ENCODE peak calls at places on chromosomes 12 and 14, in four cellular contexts. F, S, C and G are unnamed samples.

GRCh38 chr12:8637666-8638065 is 25.0 kb downstream of the MFAP5 start:
- DNase-seq in C (no peak), S (no peak), F (no peak), G (no peak)

GRCh38 chr12:89664441-89664840 is 44.2 kb downstream of the ATP2B1 start:
- DNase-seq in S (no peak), C (no peak), F (no peak), G (no peak)

GRCh38 chr14:67517083-67517482 is 16.0 kb upstream of the PLEKHH1 start:
- DNase-seq in C (no peak), F (no peak), S (no peak), G (no peak)

GRCh38 chr14:52871606-52872005 is 79.2 kb downstream of the FERMT2 start:
- DNase-seq in C (peak), S (no peak), F (no peak), G (no peak)

GRCh38 chr14:49942090-49942489 is 49.2 kb downstream of the ARF6 start:
- DNase-seq in S (no peak), C (no peak), F (no peak), G (no peak)

GRCh38 chr12:51972424-51972812 is 20.9 kb downstream of the ACVR1B start:
- DNase-seq in S (no peak), C (no peak), F (no peak), G (no peak)

GRCh38 chr12:85155791-85156190 is 119.6 kb downstream of the LRRIQ1 start:
- DNase-seq in S (no peak), F (no peak), C (peak), G (no peak)

GRCh38 chr12:121439715-121440114 is 39.8 kb downstream of the RNF34 start:
- DNase-seq in C (peak), F (no peak), S (no peak), G (no peak)

GRCh38 chr12:71999795-72000194 is 61.1 kb downstream of the TPH2 start:
- DNase-seq in S (no peak), F (no peak), C (no peak), G (no peak)

GRCh38 chr12:19689801-19690472 is 250.6 kb downstream of the AEBP2 start:
- DNase-seq in F (no peak), S (no peak), C (no peak), G (no peak)

GRCh38 chr12:15230137-15230536 is 8.9 kb upstream of the RERG start:
- DNase-seq in C (no peak), F (no peak), S (no peak), G (no peak)

GRCh38 chr12:110635055-110635454 is 21.1 kb downstream of the TCTN1 start:
- DNase-seq in F (no peak), S (no peak), C (no peak), G (no peak)

GRCh38 chr12:2058837-2059236 is 6.0 kb downstream of the CACNA1C start:
- DNase-seq in C (no peak), S (no peak), F (no peak), G (no peak)

GRCh38 chr14:50600849-50601248 is 40.9 kb downstream of the ATL1 start:
- DNase-seq in S (no peak), C (no peak), F (no peak), G (no peak)

GRCh38 chr14:80536456-80536855 is 325.2 kb upstream of the DIO2 start:
- DNase-seq in S (no peak), F (no peak), C (no peak), G (no peak)

GRCh38 chr12:122669397-122670070 is 33.6 kb downstream of the HCAR2 start:
- DNase-seq in F (no peak), C (no peak), S (no peak), G (peak)

GRCh38 chr14:89621009-89621421 is 204.0 kb upstream of the FOXN3 start:
- DNase-seq in C (no peak), F (no peak), S (no peak), G (no peak)

GRCh38 chr12:123829561-123829960 is 67.5 kb downstream of the DNAH10 start:
- DNase-seq in C (no peak), F (no peak), S (no peak), G (no peak)

GRCh38 chr12:88633312-88633711 is 53.0 kb upstream of the KITLG start:
- DNase-seq in F (no peak), S (no peak), C (no peak), G (no peak)

GRCh38 chr12:46832084-46832704 is 6.4 kb upstream of the SLC38A4 start:
- DNase-seq in F (no peak), C (no peak), S (no peak), G (no peak)

GRCh38 chr14:91892918-91893527 is 25.7 kb upstream of the TC2N start:
- DNase-seq in F (no peak), S (peak), C (peak), G (peak)

GRCh38 chr12:67681145-67681778 is 32.7 kb downstream of the DYRK2 start:
- DNase-seq in C (no peak), F (no peak), S (no peak), G (no peak)

GRCh38 chr14:25150401-25150800 is 100.5 kb upstream of the STXBP6 start:
- DNase-seq in F (no peak), C (no peak), S (no peak), G (no peak)

GRCh38 chr14:94775082-94775874 is 5.4 kb upstream of the GSC start:
- DNase-seq in C (no peak), F (no peak), S (no peak), G (no peak)

GRCh38 chr14:91796622-91797347 is 64.9 kb upstream of the CATSPERB start:
- DNase-seq in S (no peak), F (no peak), C (no peak), G (no peak)

GRCh38 chr14:103594265-103594664 is 31.5 kb downstream of the COA8 start:
- DNase-seq in F (no peak), C (no peak), S (no peak), G (no peak)

GRCh38 chr12:130053641-130054040 is 108.6 kb upstream of the FZD10 start:
- DNase-seq in C (no peak), S (no peak), F (no peak), G (peak)

GRCh38 chr12:51972849-51973273 is 21.4 kb downstream of the ACVR1B start:
- DNase-seq in F (no peak), S (peak), C (no peak), G (no peak)

GRCh38 chr14:88342980-88343379 is 19.9 kb upstream of the KCNK10 start:
- DNase-seq in F (no peak), S (no peak), C (no peak), G (no peak)

GRCh38 chr12:48045965-48046364 is 41.7 kb upstream of the COL2A1 start:
- DNase-seq in C (no peak), F (no peak), S (no peak), G (no peak)

DNA sequence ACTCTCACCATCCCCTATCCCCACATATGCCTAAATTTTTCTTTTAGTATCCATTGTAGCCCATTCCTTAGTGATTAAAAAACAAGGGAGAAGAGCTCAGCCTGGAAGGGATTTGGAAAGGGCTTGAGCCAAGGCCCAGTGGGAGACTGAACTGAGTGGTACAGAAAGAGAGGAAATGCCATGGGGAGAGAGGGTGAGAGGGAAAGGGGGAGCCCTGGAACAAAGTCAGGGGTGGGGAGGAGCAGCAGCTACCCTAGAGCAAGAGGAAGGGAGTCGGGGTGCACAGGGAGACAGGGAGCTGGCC is 2.6 kb upstream of the ATN1 start:
- DNase-seq in F (no peak), S (no peak), C (no peak), G (no peak)
- TF ChIP-seq RCOR1 in F (no peak), S (no peak), C (no peak), G (no peak)

GRCh38 chr14:58690801-58691516 is 53.2 kb downstream of the DACT1 start:
- DNase-seq in F (no peak), S (no peak), C (no peak), G (no peak)
- TF ChIP-seq MAX in F (no peak), S (no peak), C (no peak), G (no peak)

GRCh38 chr12:23399402-23399933 is 550.0 kb downstream of the SOX5 start:
- DNase-seq in C (peak), S (no peak), F (no peak), G (no peak)
- TF ChIP-seq RCOR1 in C (peak), S (no peak), F (no peak), G (no peak)

DNA sequence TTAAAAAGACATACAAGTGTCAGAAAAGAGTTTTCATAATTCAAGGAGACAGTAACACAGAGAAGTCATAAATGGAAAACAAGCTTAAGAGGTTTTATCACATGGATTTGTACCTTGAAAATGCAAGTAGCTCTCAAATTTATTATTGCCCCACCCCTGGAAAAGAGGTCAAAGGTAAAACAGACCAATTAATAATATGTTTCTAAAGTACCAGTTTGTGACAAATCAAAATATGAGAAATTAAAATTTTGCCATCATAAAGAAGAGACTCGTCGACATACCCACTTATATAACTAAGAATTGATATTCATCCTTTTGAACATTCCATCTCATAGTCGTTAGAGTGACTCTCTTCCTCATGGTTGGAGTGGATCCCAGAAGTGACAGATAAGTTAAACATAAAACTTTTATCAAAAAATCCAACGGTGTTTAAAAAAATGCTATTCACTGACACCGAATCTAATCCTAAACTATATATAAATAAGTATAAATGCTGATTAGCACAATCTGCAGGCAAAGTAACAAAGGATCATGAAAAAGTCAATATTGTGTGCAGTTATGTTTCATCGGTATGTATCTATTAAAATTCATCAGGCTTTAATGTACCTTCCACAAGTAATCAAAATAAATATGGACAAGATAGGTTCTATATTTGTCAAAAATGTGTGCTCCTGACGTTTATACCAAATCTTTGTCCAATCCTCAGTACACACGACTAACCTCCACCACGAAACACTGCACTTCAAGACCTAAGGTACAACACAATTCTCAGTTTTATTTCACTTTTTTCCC is 2.3 kb downstream of the CORO1C start:
- DNase-seq in C (no peak), S (no peak), F (no peak), G (no peak)
- TF ChIP-seq MAX in C (peak), S (no peak), F (no peak), G (no peak)